ENCODE peak calls at places on chromosome 15, in ten cellular contexts. R, I, L, T, D, K, N, J, M and Q are unnamed samples.

GRCh38 chr15:41944313-41944940 is 27.9 kb downstream of the EHD4 start:
- DNase-seq in L (no peak), K (no peak), J (no peak), D (no peak), I (peak), M (peak), T (peak), N (peak), R (no peak), Q (no peak)

GRCh38 chr15:90465930-90466567 is 63.7 kb upstream of the CRTC3 start:
- DNase-seq in N (no peak), K (no peak), M (peak), L (no peak), T (no peak), J (no peak), R (no peak), D (no peak), I (no peak), Q (no peak)

GRCh38 chr15:99446565-99447496 is 119.0 kb upstream of the MEF2A start:
- DNase-seq in K (peak), T (no peak), J (no peak), R (no peak), N (no peak), L (no peak), M (no peak), D (peak), I (no peak), Q (no peak)

GRCh38 chr15:22241451-22241850 is 161.1 kb downstream of the OR4M2 start:
- DNase-seq in N (no peak), R (no peak), L (no peak), T (no peak), I (no peak), M (no peak), J (no peak), K (no peak), D (no peak), Q (no peak)

GRCh38 chr15:45941367-45941766 is 306.5 kb downstream of the SQOR start:
- DNase-seq in D (no peak), L (no peak), J (no peak), M (no peak), T (no peak), I (no peak), R (no peak), N (no peak), K (no peak), Q (no peak)

GRCh38 chr15:47293763-47294162 is 423.5 kb upstream of the SEMA6D start:
- DNase-seq in I (peak), T (no peak), J (no peak), M (peak), R (peak), L (peak), N (peak), K (no peak), D (no peak), Q (no peak)

GRCh38 chr15:45855210-45855906 is 220.5 kb downstream of the SQOR start:
- DNase-seq in R (peak), L (no peak), I (no peak), M (no peak), J (no peak), N (no peak), K (no peak), D (no peak), T (no peak), Q (no peak)

GRCh38 chr15:41284425-41285177 is 47.8 kb downstream of the OIP5 start:
- DNase-seq in K (no peak), D (no peak), T (peak), N (no peak), I (peak), R (peak), L (peak), J (no peak), M (peak), Q (no peak)

GRCh38 chr15:45919806-45920205 is 285.0 kb downstream of the SQOR start:
- DNase-seq in M (peak), K (no peak), D (no peak), R (no peak), T (no peak), I (no peak), N (peak), J (no peak), L (peak), Q (no peak)

GRCh38 chr15:79643393-79643792 is 211.3 kb downstream of the MINAR1 start:
- DNase-seq in R (no peak), J (no peak), I (no peak), L (no peak), N (no peak), D (no peak), K (no peak), T (no peak), M (no peak), Q (no peak)

GRCh38 chr15:38128389-38128788 is 124.2 kb upstream of the SPRED1 start:
- DNase-seq in M (peak), N (no peak), D (no peak), L (no peak), J (no peak), I (no peak), R (no peak), T (no peak), K (no peak), Q (no peak)

GRCh38 chr15:70320077-70320830 is 222.5 kb upstream of the TLE3 start:
- DNase-seq in J (no peak), D (no peak), L (no peak), I (no peak), T (no peak), R (no peak), M (no peak), K (no peak), N (no peak), Q (no peak)

GRCh38 chr15:98823012-98823458 is 174.7 kb downstream of the IGF1R start:
- DNase-seq in I (no peak), N (peak), T (no peak), L (peak), J (no peak), R (no peak), M (peak), D (no peak), K (no peak), Q (no peak)

GRCh38 chr15:29968099-29968892 is 114.5 kb upstream of the GOLGA8J start:
- DNase-seq in J (no peak), L (peak), N (no peak), D (no peak), R (peak), K (no peak), I (no peak), T (peak), M (no peak), Q (peak)

GRCh38 chr15:39358441-39359041 is 222.3 kb upstream of the THBS1 start:
- DNase-seq in R (peak), L (no peak), J (no peak), K (no peak), T (peak), N (peak), M (peak), I (peak), D (no peak), Q (no peak)

GRCh38 chr15:39254181-39254580 is 326.7 kb upstream of the THBS1 start:
- DNase-seq in M (no peak), J (no peak), T (no peak), K (no peak), D (no peak), L (no peak), I (no peak), R (no peak), N (no peak), Q (no peak)

GRCh38 chr15:80904941-80905532 is 84.6 kb downstream of the MESD start:
- DNase-seq in R (no peak), T (peak), L (peak), J (peak), M (no peak), I (no peak), N (no peak), K (no peak), D (no peak), Q (no peak)

GRCh38 chr15:84894743-84895425 is 10.4 kb downstream of the SLC28A1 start:
- DNase-seq in J (peak), R (no peak), L (no peak), K (no peak), M (no peak), I (no peak), N (no peak), T (no peak), D (no peak), Q (no peak)

GRCh38 chr15:63086967-63087366 is 34.7 kb upstream of the LACTB start:
- DNase-seq in R (no peak), T (no peak), N (no peak), M (no peak), J (no peak), K (no peak), L (no peak), I (no peak), D (no peak), Q (no peak)

GRCh38 chr15:84727429-84727828 is 11.5 kb upstream of the SEC11A start:
- DNase-seq in D (no peak), L (no peak), J (no peak), N (no peak), T (no peak), R (no peak), M (no peak), K (no peak), I (no peak), Q (no peak)

GRCh38 chr15:83694538-83694937 is 40.6 kb downstream of the ADAMTSL3 start:
- DNase-seq in R (no peak), N (no peak), J (no peak), K (no peak), M (no peak), L (peak), D (no peak), T (peak), I (no peak), Q (no peak)

GRCh38 chr15:101697488-101697887 is 26.8 kb downstream of the TARS3 start:
- DNase-seq in D (no peak), M (no peak), T (no peak), J (no peak), K (no peak), R (no peak), L (no peak), N (no peak), I (no peak), Q (no peak)

GRCh38 chr15:98737721-98738120 is 89.4 kb downstream of the IGF1R start:
- DNase-seq in N (no peak), T (peak), J (no peak), M (no peak), I (no peak), L (no peak), D (no peak), R (no peak), K (no peak), Q (no peak)

GRCh38 chr15:38145671-38146111 is 106.9 kb upstream of the SPRED1 start:
- DNase-seq in K (no peak), D (no peak), R (no peak), T (no peak), I (no peak), M (peak), L (no peak), J (no peak), N (no peak), Q (no peak)

GRCh38 chr15:70714575-70714974 is 48.8 kb downstream of the UACA start:
- DNase-seq in M (peak), T (no peak), R (no peak), D (no peak), L (no peak), K (no peak), J (no peak), I (no peak), N (no peak), Q (no peak)

GRCh38 chr15:56341201-56341600 is 24.0 kb upstream of the TEX9 start:
- DNase-seq in N (no peak), D (no peak), I (no peak), R (no peak), J (no peak), K (no peak), M (peak), L (peak), T (no peak), Q (no peak)

GRCh38 chr15:83324799-83325198 is 40.3 kb upstream of the BNC1 start:
- DNase-seq in K (no peak), D (no peak), N (no peak), I (no peak), J (no peak), R (no peak), L (no peak), M (no peak), T (no peak), Q (no peak)

GRCh38 chr15:91209318-91209717 is 109.3 kb downstream of the SV2B start:
- DNase-seq in L (no peak), K (no peak), M (no peak), R (no peak), J (no peak), D (no peak), T (no peak), I (no peak), N (no peak), Q (no peak)

GRCh38 chr15:84834227-84834955 is 17.2 kb downstream of the ALPK3 start:
- DNase-seq in K (no peak), T (no peak), M (no peak), L (no peak), D (no peak), I (no peak), N (no peak), R (no peak), J (peak), Q (no peak)

GRCh38 chr15:70066422-70066821 is 31.3 kb downstream of the TLE3 start:
- DNase-seq in N (peak), M (peak), R (no peak), K (no peak), T (no peak), I (no peak), D (no peak), J (no peak), L (no peak), Q (no peak)

GRCh38 chr15:35206060-35206675 is 121.1 kb upstream of the NANOGP8 start:
- DNase-seq in I (no peak), R (peak), M (peak), T (no peak), L (peak), J (no peak), D (peak), K (no peak), N (peak), Q (no peak)

GRCh38 chr15:60228096-60228495 is 169.7 kb downstream of the ANXA2 start:
- DNase-seq in J (no peak), D (no peak), R (no peak), N (no peak), K (no peak), L (no peak), I (no peak), M (no peak), T (peak), Q (no peak)

GRCh38 chr15:33720952-33721351 is 247.3 kb upstream of the CHRM5 start:
- DNase-seq in N (peak), R (no peak), J (no peak), K (no peak), M (peak), I (no peak), T (no peak), L (no peak), D (no peak), Q (no peak)

GRCh38 chr15:24150542-24150941 is 463.4 kb upstream of the NDN start:
- DNase-seq in T (no peak), I (no peak), L (no peak), R (no peak), K (no peak), D (no peak), M (no peak), J (no peak), N (no peak), Q (no peak)

GRCh38 chr15:75695206-75695605 is 17.4 kb downstream of the CSPG4 start:
- DNase-seq in L (peak), J (peak), M (no peak), D (peak), R (no peak), K (no peak), I (no peak), N (no peak), T (no peak), Q (peak)

GRCh38 chr15:75695634-75696302 is 16.9 kb downstream of the CSPG4 start:
- DNase-seq in J (no peak), I (no peak), L (no peak), D (peak), K (no peak), R (no peak), T (no peak), M (no peak), N (no peak), Q (no peak)

GRCh38 chr15:75696303-75696657 is 16.4 kb downstream of the CSPG4 start:
- DNase-seq in M (no peak), R (no peak), T (no peak), K (no peak), N (no peak), I (no peak), D (peak), J (no peak), L (no peak), Q (no peak)

GRCh38 chr15:75693501-75694240 is 19.0 kb downstream of the CSPG4 start:
- DNase-seq in R (no peak), T (no peak), N (peak), L (no peak), M (peak), K (no peak), D (peak), J (peak), I (no peak), Q (no peak)

GRCh38 chr15:75694241-75695182 is 18.1 kb downstream of the CSPG4 start:
- DNase-seq in K (peak), D (peak), T (peak), I (peak), J (peak), R (peak), M (peak), N (peak), L (peak), Q (peak)
- TF ChIP-seq CTCF in K (no peak), D (peak), T (peak), I (peak), J (peak), R (no peak), M (peak), N (peak), L (peak), Q (peak)

DNA sequence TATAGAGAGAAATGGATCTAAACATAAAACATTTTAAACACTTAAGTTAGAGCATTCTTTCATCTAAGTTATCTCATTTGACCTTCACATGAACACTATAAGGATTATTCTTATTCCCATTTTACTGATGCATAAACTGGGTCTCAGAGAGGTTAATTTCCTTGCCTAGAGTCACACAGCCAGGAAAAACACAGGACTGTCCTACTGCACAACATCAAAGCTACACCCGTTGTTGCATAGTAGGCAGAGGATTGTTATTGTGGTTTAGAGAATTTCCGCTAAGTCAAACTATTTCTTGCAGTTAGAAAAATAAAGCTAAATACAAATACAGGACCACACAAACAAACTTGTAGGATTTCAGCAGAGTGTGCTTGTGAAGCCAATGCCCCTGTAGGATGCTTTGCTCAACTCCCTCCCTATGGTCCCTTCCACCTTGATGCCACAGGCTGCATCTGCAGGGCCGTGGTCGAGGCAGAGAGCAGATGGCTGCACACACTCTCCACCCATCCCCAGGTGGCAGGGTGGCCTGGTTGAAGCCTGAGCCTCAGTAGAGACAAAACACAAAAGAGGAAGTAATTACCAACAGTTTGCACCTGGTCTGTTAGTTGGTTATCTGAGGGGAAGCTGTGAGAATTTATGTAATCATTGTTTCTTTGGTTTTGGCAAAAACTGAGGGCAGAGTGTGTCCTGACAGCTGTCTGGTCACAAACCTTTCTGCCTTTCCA is 41.1 kb upstream of the SKOR1 start:
- DNase-seq in R (peak), I (no peak), J (peak), D (peak), K (no peak), N (no peak), L (no peak), T (no peak), M (no peak), Q (no peak)
- TF ChIP-seq CTCF in R (no peak), I (no peak), J (peak), D (no peak), K (no peak), N (no peak), L (no peak), T (no peak), M (no peak), Q (no peak)

DNA sequence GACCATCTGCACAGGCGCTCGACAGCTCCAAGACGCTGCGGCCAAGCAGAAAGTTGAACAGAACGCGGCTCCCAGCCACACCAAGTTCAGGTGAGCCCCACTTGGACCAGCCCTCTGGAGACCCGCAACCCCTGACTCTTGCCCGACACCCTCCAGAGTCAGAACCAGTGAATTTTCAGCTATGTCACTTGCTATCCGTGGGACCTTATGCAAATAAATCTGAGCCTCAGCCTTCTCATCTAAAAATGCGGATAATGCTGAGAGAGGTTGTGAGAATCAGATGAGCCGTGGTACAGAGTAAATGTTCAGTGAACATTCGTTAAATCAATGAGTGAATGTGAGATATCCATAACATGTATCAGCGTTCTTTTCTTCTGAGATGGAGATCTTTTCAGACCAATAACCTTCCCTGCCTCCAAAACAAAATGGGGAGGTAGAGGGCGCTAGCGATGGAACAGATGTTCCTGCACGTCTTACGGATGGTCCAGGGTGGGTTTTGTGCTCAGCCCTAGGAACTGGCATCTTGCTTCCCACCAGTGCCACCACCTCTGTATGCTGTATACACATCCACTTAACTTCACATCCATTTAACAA is 524 bp downstream of the MRPS11 start:
- DNase-seq in L (peak), J (no peak), R (peak), M (peak), I (no peak), D (no peak), N (no peak), T (peak), K (no peak), Q (no peak)
- TF ChIP-seq CTCF in L (peak), J (no peak), R (no peak), M (peak), I (no peak), D (peak), N (peak), T (peak), K (no peak), Q (no peak)

GRCh38 chr15:44713006-44713966 is 2.0 kb downstream of the B2M start:
- DNase-seq in T (no peak), D (no peak), R (no peak), J (no peak), K (no peak), N (peak), L (peak), M (peak), I (no peak), Q (no peak)
- TF ChIP-seq CTCF in T (peak), D (peak), R (no peak), J (no peak), K (no peak), N (peak), L (peak), M (peak), I (no peak), Q (no peak)

DNA sequence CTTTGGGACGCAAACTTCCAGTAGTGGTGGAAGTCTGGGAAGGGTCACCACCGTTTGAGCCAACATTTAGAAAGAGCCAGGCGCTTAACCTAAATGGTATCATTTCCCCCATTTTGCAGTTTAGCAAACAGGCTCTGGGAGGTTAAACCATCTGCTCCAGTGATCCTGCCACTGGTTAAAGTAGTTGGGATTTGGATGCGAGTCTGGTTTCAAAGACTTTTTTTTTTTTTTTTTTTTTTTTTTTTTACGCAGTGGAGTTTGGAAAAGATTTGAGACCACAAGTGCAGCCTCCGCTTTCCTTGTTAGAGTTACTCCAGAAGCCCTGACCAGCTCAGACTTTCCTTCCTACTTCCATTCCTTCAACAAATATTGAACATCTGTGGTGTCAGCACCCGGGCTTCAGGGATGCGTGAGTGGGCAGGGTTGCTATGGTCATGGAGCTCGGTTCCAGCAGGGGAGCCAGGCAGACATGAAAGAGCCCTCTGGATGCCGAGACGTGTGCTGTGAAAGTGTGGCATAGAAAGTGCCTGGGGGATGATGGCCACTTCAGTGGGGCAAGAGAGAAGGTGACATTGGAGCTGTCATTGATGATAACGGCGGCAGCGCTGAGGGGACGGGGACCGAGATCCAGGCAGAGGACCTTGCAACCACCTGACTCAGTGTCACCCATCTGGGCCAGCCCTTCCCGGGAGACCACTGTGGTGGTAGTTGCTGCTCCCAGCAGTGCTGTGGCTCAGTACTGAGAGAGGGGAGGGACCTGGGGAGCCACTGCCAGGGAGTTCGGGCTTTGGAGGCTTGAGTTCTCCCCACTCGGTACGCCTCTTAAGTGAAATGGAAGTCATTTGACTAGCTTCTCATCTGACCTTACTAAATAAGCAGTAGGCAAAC is 1.1 kb upstream of the RNU6-1 start:
- DNase-seq in M (peak), T (peak), R (peak), I (no peak), D (peak), L (no peak), N (peak), J (peak), K (peak), Q (no peak)
- TF ChIP-seq CTCF in M (no peak), T (no peak), R (no peak), I (no peak), D (no peak), L (no peak), N (no peak), J (no peak), K (no peak), Q (no peak)